ENCODE peak calls at places on chromosome 4, in seven cellular contexts. U is IMR-90, A is H9, I is mesendoderm, P is mesenchymal stem cell, M is H1, K is trophoblast cell. R is an unnamed sample.
A peak's percentile ranks its signal among the peaks of the same experiment; 100 is the strongest.

GRCh38 chr4:78293348-78293747 is 236.2 kb downstream of the FRAS1 start:
- DNase-seq in U (peak; percentile 8), A (no peak), I (no peak), P (no peak), M (no peak), K (no peak), R (no peak)

GRCh38 chr4:2290974-2291704 is 29.2 kb upstream of the MXD4 start:
- DNase-seq in U (no peak), A (no peak), I (no peak), P (no peak), M (no peak), K (no peak), R (no peak)

GRCh38 chr4:11904117-11904535 is 475.4 kb upstream of the HS3ST1 start:
- DNase-seq in U (no peak), A (no peak), I (no peak), P (no peak), M (no peak), K (no peak), R (no peak)

GRCh38 chr4:74933562-74934015 is 673 bp downstream of the PARM1 start:
- DNase-seq in U (no peak), A (peak; percentile 43), I (peak; percentile 19), P (peak; percentile 47), M (no peak), K (no peak), R (no peak)

GRCh38 chr4:17276821-17277220 is 235.1 kb downstream of the QDPR start:
- DNase-seq in U (peak; percentile 53), A (no peak), I (peak; percentile 44), P (peak; percentile 32), M (no peak), K (no peak), R (no peak)

GRCh38 chr4:113707013-113707412 is 54.5 kb downstream of the CAMK2D start:
- DNase-seq in U (peak; percentile 74), A (no peak), I (no peak), P (no peak), M (no peak), K (no peak), R (no peak)

GRCh38 chr4:73683033-73683432 is 57.3 kb upstream of the CXCL8 start:
- DNase-seq in U (no peak), A (no peak), I (no peak), P (no peak), M (no peak), K (no peak), R (no peak)

GRCh38 chr4:1380368-1381151 is 25.7 kb downstream of the NKX1-1 start:
- DNase-seq in U (no peak), A (no peak), I (no peak), P (no peak), M (no peak), K (no peak), R (no peak)

GRCh38 chr4:86921608-86922252 is 13.1 kb upstream of the AFF1 start:
- DNase-seq in U (no peak), A (no peak), I (no peak), P (no peak), M (no peak), K (peak; percentile 92), R (no peak)

GRCh38 chr4:77493829-77494551 is 111.6 kb upstream of the CXCL13 start:
- DNase-seq in U (no peak), A (no peak), I (no peak), P (no peak), M (no peak), K (peak; percentile 79), R (no peak)

GRCh38 chr4:174084542-174084941 is 198.9 kb downstream of the FBXO8 start:
- DNase-seq in U (no peak), A (no peak), I (no peak), P (peak; percentile 46), M (no peak), K (no peak), R (no peak)

GRCh38 chr4:77821775-77822174 is 2.6 kb upstream of the CNOT6L start:
- DNase-seq in U (no peak), A (no peak), I (no peak), P (no peak), M (no peak), K (no peak), R (no peak)

GRCh38 chr4:158182736-158183135 is 9.9 kb upstream of the GASK1B start:
- DNase-seq in U (no peak), A (peak; percentile 30), I (no peak), P (no peak), M (no peak), K (peak; percentile 43), R (no peak)

GRCh38 chr4:5888222-5888701 is 4.6 kb downstream of the CRMP1 start:
- DNase-seq in U (no peak), A (peak; percentile 88), I (peak; percentile 89), P (peak; percentile 17), M (no peak), K (no peak), R (peak; percentile 71)

GRCh38 chr4:10808591-10808990 is 124.0 kb upstream of the CLNK start:
- DNase-seq in U (peak; percentile 68), A (no peak), I (no peak), P (no peak), M (no peak), K (no peak), R (no peak)

GRCh38 chr4:26000274-26000950 is 86.4 kb downstream of the SMIM20 start:
- DNase-seq in U (peak; percentile 26), A (no peak), I (peak; percentile 89), P (peak; percentile 9), M (no peak), K (no peak), R (no peak)

GRCh38 chr4:39319678-39320077 is 46.5 kb downstream of the RFC1 start:
- DNase-seq in U (peak; percentile 90), A (no peak), I (no peak), P (peak; percentile 70), M (no peak), K (peak; percentile 15), R (no peak)

GRCh38 chr4:101600287-101600686 is 190.2 kb upstream of the BANK1 start:
- DNase-seq in U (no peak), A (no peak), I (peak; percentile 14), P (no peak), M (no peak), K (peak; percentile 80), R (no peak)

GRCh38 chr4:24471623-24472510 is 112.5 kb downstream of the DHX15 start:
- DNase-seq in U (no peak), A (peak; percentile 58), I (peak; percentile 59), P (peak; percentile 20), M (no peak), K (no peak), R (peak; percentile 39)

GRCh38 chr4:3013839-3014350 is 50.5 kb downstream of the GRK4 start:
- DNase-seq in U (no peak), A (no peak), I (peak; percentile 78), P (no peak), M (no peak), K (peak; percentile 47), R (no peak)

GRCh38 chr4:1404573-1405248 is 1.5 kb downstream of the NKX1-1 start:
- DNase-seq in U (no peak), A (peak; percentile 44), I (no peak), P (no peak), M (no peak), K (no peak), R (no peak)

GRCh38 chr4:80014531-80014930 is 58.5 kb downstream of the ANTXR2 start:
- DNase-seq in U (peak; percentile 31), A (no peak), I (peak; percentile 40), P (peak; percentile 18), M (no peak), K (peak; percentile 86), R (no peak)

GRCh38 chr4:122930877-122931276 is 8.5 kb upstream of the NUDT6 start:
- DNase-seq in U (peak; percentile 41), A (no peak), I (no peak), P (peak; percentile 24), M (no peak), K (peak; percentile 65), R (no peak)

GRCh38 chr4:86449746-86450145 is 89.9 kb upstream of the MAPK10 start:
- DNase-seq in U (no peak), A (no peak), I (peak; percentile 75), P (no peak), M (no peak), K (no peak), R (no peak)

GRCh38 chr4:172656055-172656454 is 512.6 kb upstream of the GALNT7 start:
- DNase-seq in U (no peak), A (no peak), I (peak; percentile 11), P (no peak), M (no peak), K (no peak), R (no peak)

GRCh38 chr4:150593996-150594395 is 12.0 kb downstream of the MAB21L2 start:
- DNase-seq in U (peak; percentile 36), A (no peak), I (no peak), P (peak; percentile 33), M (no peak), K (peak; percentile 16), R (no peak)

GRCh38 chr4:31199644-31200043 is 479.5 kb downstream of the PCDH7 start:
- DNase-seq in U (no peak), A (no peak), I (no peak), P (no peak), M (no peak), K (no peak), R (no peak)

DNA sequence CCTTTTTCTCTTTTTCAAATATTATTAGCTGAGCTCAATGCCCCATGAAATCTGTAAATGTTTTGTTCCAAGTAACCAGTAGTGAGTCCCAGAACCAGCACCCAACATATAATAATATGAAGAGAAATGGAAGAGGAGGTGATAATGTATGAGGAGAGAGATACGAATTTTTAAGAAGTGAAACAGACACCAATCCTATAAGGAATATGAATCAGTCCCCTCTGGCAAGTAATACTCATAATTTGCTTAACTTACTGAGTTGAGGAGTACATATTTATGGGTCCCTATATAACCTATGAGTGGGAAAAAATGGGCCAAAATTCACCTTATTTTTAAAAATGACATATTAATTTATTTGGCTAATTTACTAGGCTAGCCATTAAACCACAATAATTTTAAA is 8.4 kb upstream of the CBR4 start:
- DNase-seq in U (no peak), A (no peak), I (no peak), P (no peak), M (no peak), K (no peak), R (no peak)
- H2BK5ac ChIP-seq in U (no peak overlapping the region), A (no peak overlapping the region), I (no peak overlapping the region), P (no peak overlapping the region), M (no peak overlapping the region), K (no peak overlapping the region), R (no peak overlapping the region)

GRCh38 chr4:184422378-184422777 is 52.0 kb downstream of the IRF2 start:
- DNase-seq in U (no peak), A (no peak), I (no peak), P (no peak), M (no peak), K (no peak), R (no peak)
- H3K9ac ChIP-seq in U (no peak overlapping the region), A (no peak overlapping the region), I (no peak overlapping the region), P (no peak overlapping the region), M (no peak overlapping the region), K (no peak overlapping the region), R (no peak overlapping the region)

DNA sequence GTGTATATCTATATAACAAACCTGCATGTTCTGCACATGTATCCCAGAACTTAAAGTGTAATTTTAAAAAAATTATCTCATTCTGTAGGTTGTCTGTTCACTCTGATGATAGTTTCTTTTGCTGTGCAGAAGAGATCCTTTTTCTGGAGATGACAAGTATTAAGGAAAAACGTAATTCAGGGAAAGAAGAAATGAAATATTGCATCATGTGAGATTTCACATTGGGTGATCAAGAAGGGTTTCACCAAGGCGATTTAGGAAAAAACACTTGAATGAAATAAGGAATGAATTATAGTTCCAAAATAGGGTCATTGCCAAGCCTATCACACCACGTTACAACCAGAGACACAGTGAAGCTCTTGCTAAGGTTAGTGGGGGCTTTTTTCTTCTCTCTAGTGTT is 227.9 kb downstream of the HNRNPD start:
- DNase-seq in U (no peak), A (no peak), I (no peak), P (no peak), M (no peak), K (no peak), R (no peak)
- H2BK5ac ChIP-seq in U (no peak overlapping the region), A (no peak overlapping the region), I (no peak overlapping the region), P (no peak overlapping the region), M (no peak overlapping the region), K (no peak overlapping the region), R (no peak overlapping the region)

GRCh38 chr4:7699040-7699439 is 240.6 kb downstream of the AFAP1 start:
- DNase-seq in U (peak; percentile 86), A (no peak), I (no peak), P (peak; percentile 91), M (no peak), K (no peak), R (no peak)
- H3K9ac ChIP-seq in U (no peak overlapping the region), A (no peak overlapping the region), I (no peak overlapping the region), P (peak overlapping the region; percentile 65), M (no peak overlapping the region), K (no peak overlapping the region), R (peak overlapping the region; percentile 66)